ENCODE peak calls at places on chromosomes 1 and 21, in ten cellular contexts. One of them, this sample, is unnamed.

GRCh38 chr1:11364170-11364569 is 91.2 kb downstream of the UBIAD1 start:
- DNase-seq in astrocyte: no peak
- DNase-seq in endothelial cell of umbilical vein: no peak
- DNase-seq in ovary: no peak
- DNase-seq in tibial nerve: no peak
- DNase-seq in endodermal cell: no peak
- DNase-seq in BJ: no peak
- DNase-seq in esophagus squamous epithelium: no peak
- DNase-seq in heart left ventricle: no peak
- DNase-seq in GM12878: no peak
- DNase-seq in this sample: no peak

GRCh38 chr1:30648408-30649000 is 74.9 kb downstream of the MATN1 start:
- DNase-seq in astrocyte: no peak
- DNase-seq in endothelial cell of umbilical vein: no peak
- DNase-seq in ovary: no peak
- DNase-seq in tibial nerve: no peak
- DNase-seq in endodermal cell: peak; percentile 27
- DNase-seq in BJ: no peak
- DNase-seq in esophagus squamous epithelium: no peak
- DNase-seq in heart left ventricle: no peak
- DNase-seq in GM12878: no peak
- DNase-seq in this sample: no peak

GRCh38 chr1:19879227-19879626 is 3.0 kb upstream of the OTUD3 start:
- DNase-seq in astrocyte: no peak
- DNase-seq in endothelial cell of umbilical vein: no peak
- DNase-seq in ovary: no peak
- DNase-seq in tibial nerve: no peak
- DNase-seq in endodermal cell: no peak
- DNase-seq in BJ: no peak
- DNase-seq in esophagus squamous epithelium: no peak
- DNase-seq in heart left ventricle: no peak
- DNase-seq in GM12878: no peak
- DNase-seq in this sample: no peak

GRCh38 chr1:234604726-234605492 is 5.1 kb downstream of the IRF2BP2 start:
- DNase-seq in astrocyte: no peak
- DNase-seq in endothelial cell of umbilical vein: peak; percentile 49
- DNase-seq in ovary: no peak
- DNase-seq in tibial nerve: no peak
- DNase-seq in endodermal cell: no peak
- DNase-seq in BJ: no peak
- DNase-seq in esophagus squamous epithelium: no peak
- DNase-seq in heart left ventricle: no peak
- DNase-seq in GM12878: no peak
- DNase-seq in this sample: peak; percentile 56

GRCh38 chr1:146031476-146031875 is 9.9 kb upstream of the HJV start:
- DNase-seq in astrocyte: no peak
- DNase-seq in endothelial cell of umbilical vein: no peak
- DNase-seq in ovary: no peak
- DNase-seq in tibial nerve: no peak
- DNase-seq in endodermal cell: no peak
- DNase-seq in BJ: no peak
- DNase-seq in esophagus squamous epithelium: no peak
- DNase-seq in heart left ventricle: no peak
- DNase-seq in GM12878: no peak
- DNase-seq in this sample: no peak

GRCh38 chr1:154955039-154955717 is 721 bp downstream of the PBXIP1 start:
- DNase-seq in astrocyte: peak; percentile 76
- DNase-seq in endothelial cell of umbilical vein: peak; percentile 73
- DNase-seq in ovary: peak; percentile 51
- DNase-seq in tibial nerve: peak; percentile 41
- DNase-seq in endodermal cell: peak; percentile 81
- DNase-seq in BJ: no peak
- DNase-seq in esophagus squamous epithelium: no peak
- DNase-seq in heart left ventricle: peak; percentile 51
- DNase-seq in GM12878: no peak
- DNase-seq in this sample: peak; percentile 88

GRCh38 chr1:18354657-18355056 is 126.1 kb upstream of the KLHDC7A start:
- DNase-seq in astrocyte: no peak
- DNase-seq in endothelial cell of umbilical vein: no peak
- DNase-seq in ovary: no peak
- DNase-seq in tibial nerve: no peak
- DNase-seq in endodermal cell: no peak
- DNase-seq in BJ: no peak
- DNase-seq in esophagus squamous epithelium: no peak
- DNase-seq in heart left ventricle: no peak
- DNase-seq in GM12878: no peak
- DNase-seq in this sample: no peak

GRCh38 chr1:104073463-104073902 is 323.8 kb downstream of the AMY1C start:
- DNase-seq in astrocyte: no peak
- DNase-seq in endothelial cell of umbilical vein: no peak
- DNase-seq in ovary: no peak
- DNase-seq in tibial nerve: no peak
- DNase-seq in endodermal cell: no peak
- DNase-seq in BJ: no peak
- DNase-seq in esophagus squamous epithelium: no peak
- DNase-seq in heart left ventricle: no peak
- DNase-seq in GM12878: no peak
- DNase-seq in this sample: no peak

GRCh38 chr1:183279835-183280234 is 93.8 kb downstream of the LAMC2 start:
- DNase-seq in astrocyte: peak; percentile 78
- DNase-seq in endothelial cell of umbilical vein: no peak
- DNase-seq in ovary: no peak
- DNase-seq in tibial nerve: no peak
- DNase-seq in endodermal cell: no peak
- DNase-seq in BJ: no peak
- DNase-seq in esophagus squamous epithelium: no peak
- DNase-seq in heart left ventricle: no peak
- DNase-seq in GM12878: no peak
- DNase-seq in this sample: peak; percentile 92

GRCh38 chr1:91883470-91883869 is 2.5 kb downstream of the TGFBR3 start:
- DNase-seq in astrocyte: no peak
- DNase-seq in endothelial cell of umbilical vein: peak; percentile 85
- DNase-seq in ovary: no peak
- DNase-seq in tibial nerve: no peak
- DNase-seq in endodermal cell: no peak
- DNase-seq in BJ: no peak
- DNase-seq in esophagus squamous epithelium: no peak
- DNase-seq in heart left ventricle: no peak
- DNase-seq in GM12878: no peak
- DNase-seq in this sample: peak; percentile 67

GRCh38 chr1:43358121-43358745 is 548 bp upstream of the CDC20 start:
- DNase-seq in astrocyte: peak; percentile 41
- DNase-seq in endothelial cell of umbilical vein: peak; percentile 71
- DNase-seq in ovary: no peak
- DNase-seq in tibial nerve: no peak
- DNase-seq in endodermal cell: no peak
- DNase-seq in BJ: no peak
- DNase-seq in esophagus squamous epithelium: no peak
- DNase-seq in heart left ventricle: no peak
- DNase-seq in GM12878: peak; percentile 16
- DNase-seq in this sample: peak; percentile 49

GRCh38 chr1:37497832-37498231 is 16.7 kb downstream of the MEAF6 start:
- DNase-seq in astrocyte: no peak
- DNase-seq in endothelial cell of umbilical vein: no peak
- DNase-seq in ovary: no peak
- DNase-seq in tibial nerve: no peak
- DNase-seq in endodermal cell: no peak
- DNase-seq in BJ: no peak
- DNase-seq in esophagus squamous epithelium: no peak
- DNase-seq in heart left ventricle: no peak
- DNase-seq in GM12878: no peak
- DNase-seq in this sample: no peak

GRCh38 chr1:40974945-40975344 is 4.6 kb upstream of the CTPS1 start:
- DNase-seq in astrocyte: no peak
- DNase-seq in endothelial cell of umbilical vein: no peak
- DNase-seq in ovary: no peak
- DNase-seq in tibial nerve: no peak
- DNase-seq in endodermal cell: no peak
- DNase-seq in BJ: no peak
- DNase-seq in esophagus squamous epithelium: no peak
- DNase-seq in heart left ventricle: no peak
- DNase-seq in GM12878: no peak
- DNase-seq in this sample: no peak

GRCh38 chr21:33495743-33496142 is 4.2 kb upstream of the DNAJC28 start:
- DNase-seq in astrocyte: no peak
- DNase-seq in endothelial cell of umbilical vein: no peak
- DNase-seq in ovary: no peak
- DNase-seq in tibial nerve: no peak
- DNase-seq in endodermal cell: no peak
- DNase-seq in BJ: no peak
- DNase-seq in esophagus squamous epithelium: no peak
- DNase-seq in heart left ventricle: no peak
- DNase-seq in GM12878: no peak
- DNase-seq in this sample: no peak

GRCh38 chr1:242523968-242524570 is 428 bp downstream of the PLD5 start:
- DNase-seq in astrocyte: no peak
- DNase-seq in endothelial cell of umbilical vein: peak; percentile 3
- DNase-seq in ovary: peak; percentile 18
- DNase-seq in tibial nerve: no peak
- DNase-seq in endodermal cell: peak; percentile 91
- DNase-seq in BJ: no peak
- DNase-seq in esophagus squamous epithelium: no peak
- DNase-seq in heart left ventricle: peak; percentile 22
- DNase-seq in GM12878: no peak
- DNase-seq in this sample: peak; percentile 5

GRCh38 chr1:212545941-212546638 is 62.5 kb upstream of the ATF3 start:
- DNase-seq in astrocyte: no peak
- DNase-seq in endothelial cell of umbilical vein: no peak
- DNase-seq in ovary: no peak
- DNase-seq in tibial nerve: peak; percentile 79
- DNase-seq in endodermal cell: no peak
- DNase-seq in BJ: no peak
- DNase-seq in esophagus squamous epithelium: no peak
- DNase-seq in heart left ventricle: no peak
- DNase-seq in GM12878: no peak
- DNase-seq in this sample: peak; percentile 78

GRCh38 chr1:1157914-1158710 is 15.6 kb upstream of the TTLL10 start:
- DNase-seq in astrocyte: peak; percentile 5
- DNase-seq in endothelial cell of umbilical vein: peak; percentile 38
- DNase-seq in ovary: peak; percentile 20
- DNase-seq in tibial nerve: no peak
- DNase-seq in endodermal cell: peak; percentile 82
- DNase-seq in BJ: no peak
- DNase-seq in esophagus squamous epithelium: no peak
- DNase-seq in heart left ventricle: peak; percentile 65
- DNase-seq in GM12878: no peak
- DNase-seq in this sample: peak; percentile 9

GRCh38 chr1:90723561-90724108 is 6.5 kb upstream of the BARHL2 start:
- DNase-seq in astrocyte: no peak
- DNase-seq in endothelial cell of umbilical vein: no peak
- DNase-seq in ovary: no peak
- DNase-seq in tibial nerve: no peak
- DNase-seq in endodermal cell: peak; percentile 97
- DNase-seq in BJ: no peak
- DNase-seq in esophagus squamous epithelium: no peak
- DNase-seq in heart left ventricle: no peak
- DNase-seq in GM12878: no peak
- DNase-seq in this sample: no peak
- H3K4me3 ChIP-seq in astrocyte: no peak overlapping the region
- H3K4me3 ChIP-seq in endothelial cell of umbilical vein: no peak overlapping the region
- H3K4me3 ChIP-seq in ovary: peak overlapping the region; percentile 16
- H3K4me3 ChIP-seq in tibial nerve: no peak overlapping the region
- H3K4me3 ChIP-seq in endodermal cell: peak overlapping the region; percentile 82
- H3K4me3 ChIP-seq in BJ: no peak overlapping the region
- H3K4me3 ChIP-seq in esophagus squamous epithelium: no peak overlapping the region
- H3K4me3 ChIP-seq in heart left ventricle: peak overlapping the region; percentile 27
- H3K4me3 ChIP-seq in GM12878: peak overlapping the region; percentile 21
- H3K4me3 ChIP-seq in this sample: peak overlapping the region; percentile 29

GRCh38 chr1:210292276-210292851 is 36.3 kb upstream of the HHAT start:
- DNase-seq in astrocyte: peak; percentile 19
- DNase-seq in endothelial cell of umbilical vein: peak; percentile 16
- DNase-seq in ovary: peak; percentile 52
- DNase-seq in tibial nerve: peak; percentile 13
- DNase-seq in endodermal cell: peak; percentile 95
- DNase-seq in BJ: no peak
- DNase-seq in esophagus squamous epithelium: no peak
- DNase-seq in heart left ventricle: peak; percentile 42
- DNase-seq in GM12878: no peak
- DNase-seq in this sample: peak; percentile 4
- TF ChIP-seq CTCF in astrocyte: no peak
- TF ChIP-seq CTCF in endothelial cell of umbilical vein: peak; percentile 16
- TF ChIP-seq CTCF in ovary: peak; percentile 21
- TF ChIP-seq CTCF in tibial nerve: no peak
- TF ChIP-seq CTCF in endodermal cell: peak; percentile 76
- TF ChIP-seq CTCF in BJ: peak; percentile 16
- TF ChIP-seq CTCF in esophagus squamous epithelium: peak; percentile 52
- TF ChIP-seq CTCF in heart left ventricle: no peak
- TF ChIP-seq CTCF in GM12878: no peak
- TF ChIP-seq CTCF in this sample: no peak

GRCh38 chr1:9728451-9729295 is 77.1 kb downstream of the PIK3CD start:
- DNase-seq in astrocyte: no peak
- DNase-seq in endothelial cell of umbilical vein: no peak
- DNase-seq in ovary: no peak
- DNase-seq in tibial nerve: no peak
- DNase-seq in endodermal cell: no peak
- DNase-seq in BJ: no peak
- DNase-seq in esophagus squamous epithelium: no peak
- DNase-seq in heart left ventricle: no peak
- DNase-seq in GM12878: no peak
- DNase-seq in this sample: no peak
- H3K4me3 ChIP-seq in astrocyte: no peak overlapping the region
- H3K4me3 ChIP-seq in endothelial cell of umbilical vein: no peak overlapping the region
- H3K4me3 ChIP-seq in ovary: no peak overlapping the region
- H3K4me3 ChIP-seq in tibial nerve: no peak overlapping the region
- H3K4me3 ChIP-seq in endodermal cell: no peak overlapping the region
- H3K4me3 ChIP-seq in BJ: no peak overlapping the region
- H3K4me3 ChIP-seq in esophagus squamous epithelium: no peak overlapping the region
- H3K4me3 ChIP-seq in heart left ventricle: no peak overlapping the region
- H3K4me3 ChIP-seq in GM12878: no peak overlapping the region
- H3K4me3 ChIP-seq in this sample: no peak overlapping the region

GRCh38 chr1:23577056-23577985 is 18.0 kb upstream of the ID3 start:
- DNase-seq in astrocyte: peak; percentile 97
- DNase-seq in endothelial cell of umbilical vein: peak; percentile 74
- DNase-seq in ovary: peak; percentile 44
- DNase-seq in tibial nerve: no peak
- DNase-seq in endodermal cell: no peak
- DNase-seq in BJ: peak; percentile 80
- DNase-seq in esophagus squamous epithelium: no peak
- DNase-seq in heart left ventricle: peak; percentile 69
- DNase-seq in GM12878: peak; percentile 92
- DNase-seq in this sample: peak; percentile 92
- TF ChIP-seq CTCF in astrocyte: no peak
- TF ChIP-seq CTCF in endothelial cell of umbilical vein: no peak
- TF ChIP-seq CTCF in ovary: no peak
- TF ChIP-seq CTCF in tibial nerve: no peak
- TF ChIP-seq CTCF in endodermal cell: no peak
- TF ChIP-seq CTCF in BJ: no peak
- TF ChIP-seq CTCF in esophagus squamous epithelium: no peak
- TF ChIP-seq CTCF in heart left ventricle: no peak
- TF ChIP-seq CTCF in GM12878: no peak
- TF ChIP-seq CTCF in this sample: no peak

This sample was measured in fibroblast of pulmonary artery.